ENCODE peak calls at places on chromosomes 2 and 18, in five cellular contexts. E is K562, A is GM23338, O is A549, W is HepG2. J is an unnamed sample.
A peak's percentile ranks its signal among the peaks of the same experiment; 100 is the strongest.

GRCh38 chr18:54165450-54165849 is 59.0 kb downstream of the MBD2 start:
- DNase-seq in A (no peak), W (no peak), O (no peak), E (no peak), J (no peak)

GRCh38 chr2:204871246-204871953 is 326.1 kb downstream of the PARD3B start:
- DNase-seq in A (peak; percentile 43), W (peak; percentile 16), E (no peak), O (peak; percentile 3), J (no peak)

GRCh38 chr18:74023220-74023619 is 124.4 kb downstream of the FBXO15 start:
- DNase-seq in A (peak; percentile 77), W (no peak), E (no peak), O (no peak), J (no peak)

GRCh38 chr2:241752253-241752652 is 17.8 kb downstream of the D2HGDH start:
- DNase-seq in A (no peak), O (no peak), W (no peak), E (no peak), J (no peak)

GRCh38 chr2:88057437-88057844 is 1.9 kb upstream of the KRCC1 start:
- DNase-seq in A (no peak), O (no peak), E (peak; percentile 74), W (no peak), J (no peak)

GRCh38 chr2:68726608-68727367 is 7.8 kb upstream of the ARHGAP25 start:
- DNase-seq in W (no peak), E (no peak), A (no peak), O (no peak), J (peak; percentile 90)

GRCh38 chr2:4140284-4140962 is 437.0 kb downstream of the DCDC2C start:
- DNase-seq in E (no peak), O (no peak), W (no peak), A (no peak), J (no peak)

GRCh38 chr2:130836501-130837174 is at the start of gene ARHGEF4:
- DNase-seq in E (peak; percentile 63), W (no peak), A (peak; percentile 83), O (peak; percentile 61), J (no peak)

GRCh38 chr2:96763511-96764252 is 3.0 kb downstream of the CNNM4 start:
- DNase-seq in E (peak; percentile 75), O (peak; percentile 57), W (peak; percentile 49), A (peak; percentile 77), J (no peak)

GRCh38 chr2:15687243-15687642 is 95.6 kb downstream of the DDX1 start:
- DNase-seq in O (no peak), W (no peak), E (no peak), A (no peak), J (no peak)

GRCh38 chr2:182949572-182950189 is 83.2 kb upstream of the FRZB start:
- DNase-seq in O (no peak), A (no peak), W (no peak), E (peak; percentile 55), J (no peak)

GRCh38 chr18:75638597-75639467 is 211.3 kb upstream of the SMIM21 start:
- DNase-seq in W (no peak), O (no peak), A (peak; percentile 49), E (no peak), J (peak; percentile 28)

GRCh38 chr2:202261531-202261930 is 4.0 kb upstream of the NOP58 start:
- DNase-seq in W (no peak), E (no peak), O (no peak), A (no peak), J (no peak)

GRCh38 chr18:6039055-6039454 is 143.7 kb upstream of the TMEM200C start:
- DNase-seq in A (no peak), O (no peak), W (no peak), E (no peak), J (no peak)

GRCh38 chr2:161424992-161425391 is 8.9 kb downstream of the TBR1 start:
- DNase-seq in A (no peak), O (no peak), E (no peak), W (no peak), J (no peak)

GRCh38 chr2:95052804-95053535 is 27.5 kb downstream of the MAL start:
- DNase-seq in A (no peak), E (no peak), O (no peak), W (no peak), J (no peak)

GRCh38 chr2:110851531-110851930 is 119.2 kb downstream of the ACOXL start:
- DNase-seq in W (no peak), O (no peak), E (no peak), A (no peak), J (no peak)

GRCh38 chr18:28512357-28512756 is 335.4 kb upstream of the CDH2 start:
- DNase-seq in E (no peak), W (no peak), O (no peak), A (no peak), J (no peak)

GRCh38 chr18:74498712-74499629 is 2.8 kb downstream of the CNDP2 start:
- DNase-seq in E (peak; percentile 65), A (no peak), O (no peak), W (no peak), J (peak; percentile 92)

GRCh38 chr2:228180126-228181097 is 1.1 kb downstream of the SPHKAP start:
- DNase-seq in W (no peak), O (no peak), E (no peak), A (peak; percentile 73), J (no peak)
- TF ChIP-seq CTCF in W (no peak), O (no peak), E (no peak), A (peak; percentile 45), J (no peak)

DNA sequence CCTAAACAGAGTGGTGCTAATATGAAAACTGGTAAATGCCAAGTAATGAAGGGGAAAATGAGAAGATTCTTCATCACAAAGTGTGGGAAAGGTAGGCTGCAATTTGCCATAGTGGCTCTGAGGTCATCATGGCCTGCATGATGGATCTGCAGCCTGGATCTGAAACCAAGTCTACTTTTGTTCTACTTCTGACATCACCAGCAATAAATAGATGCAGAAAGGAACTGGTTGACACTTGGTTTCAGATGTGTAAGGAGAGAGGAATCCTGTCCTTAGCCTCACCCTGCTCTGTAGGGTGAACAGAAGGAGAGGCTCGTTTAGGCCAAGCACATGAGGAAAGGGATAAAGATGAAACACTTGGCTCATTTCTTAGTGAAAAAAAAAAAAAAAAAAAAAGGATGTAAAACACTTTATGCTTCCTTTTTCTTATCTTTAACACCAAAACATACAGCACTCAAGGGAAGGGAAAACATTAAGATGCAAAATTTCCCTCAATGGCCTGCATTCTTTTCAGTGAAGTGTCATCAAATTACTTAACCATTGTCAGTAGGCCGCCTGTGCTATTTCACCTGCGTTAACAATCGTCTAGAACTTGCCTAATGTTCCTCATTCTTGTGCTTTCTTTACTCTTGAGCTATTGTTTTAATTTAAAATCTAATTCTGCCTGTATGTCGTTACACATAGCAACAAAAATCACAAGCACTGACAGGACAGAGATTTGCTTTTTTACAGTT is 3.9 kb downstream of the NEB start:
- DNase-seq in W (no peak), O (no peak), A (peak; percentile 63), E (no peak), J (no peak)
- TF ChIP-seq REST in W (no peak), O (no peak), A (no peak), E (no peak), J (no peak)

GRCh38 chr2:55050133-55050994 is at the start of gene RTN4:
- DNase-seq in O (peak; percentile 97), E (peak; percentile 97), W (peak; percentile 99), A (peak; percentile 100), J (peak; percentile 97)

GRCh38 chr2:55048514-55048924 is 1.7 kb downstream of the RTN4 start:
- DNase-seq in E (peak; percentile 25), O (no peak), W (peak; percentile 58), A (peak; percentile 52), J (peak; percentile 63)

GRCh38 chr2:55049794-55050132 is 488 bp downstream of the RTN4 start:
- DNase-seq in E (no peak), A (no peak), W (no peak), O (no peak), J (no peak)

GRCh38 chr2:55047677-55048299 is 2.5 kb downstream of the RTN4 start:
- DNase-seq in O (no peak), A (no peak), E (no peak), W (peak; percentile 71), J (peak; percentile 82)

DNA sequence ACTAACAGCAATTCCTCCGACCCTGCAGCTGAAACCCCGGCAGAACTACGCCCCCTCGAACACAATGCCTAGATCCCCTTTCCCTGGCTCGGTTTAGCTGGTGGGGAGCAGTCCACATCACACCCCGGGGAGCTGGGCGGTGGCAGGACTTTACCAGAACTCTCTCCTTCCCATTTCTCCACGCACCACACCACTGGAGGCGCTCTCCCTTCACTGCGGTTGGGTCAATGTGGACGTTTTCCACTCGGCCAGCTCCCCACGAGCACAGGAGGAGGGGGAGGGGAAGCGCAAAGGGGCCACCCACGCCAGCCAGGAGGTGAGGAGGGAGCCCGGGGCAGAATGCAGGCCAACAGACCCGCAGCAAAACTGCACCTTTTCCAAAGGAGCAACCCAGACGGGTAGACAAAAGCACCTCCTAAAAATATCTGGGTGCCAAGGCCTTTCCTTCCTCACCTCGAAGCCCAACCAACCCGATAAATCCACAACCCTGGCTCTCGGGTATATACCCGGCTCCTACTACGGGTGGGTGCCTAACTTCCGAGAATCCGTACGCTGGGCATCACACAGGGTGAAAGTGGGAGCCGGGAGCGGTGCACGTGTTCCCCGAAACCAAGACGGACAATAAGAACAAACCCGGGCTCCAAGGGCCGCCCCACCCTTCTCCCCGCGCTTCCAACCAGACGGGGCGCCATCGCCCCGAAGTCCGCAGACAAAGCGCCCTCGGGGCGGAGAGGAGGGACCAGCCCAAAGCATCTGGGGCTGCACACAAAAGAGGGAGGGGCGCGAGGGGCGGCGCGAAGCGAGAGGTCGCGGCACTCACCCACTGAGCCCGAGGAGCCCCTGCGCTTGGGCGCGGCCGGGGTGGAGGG is 1.1 kb downstream of the RTN4 start:
- DNase-seq in O (peak; percentile 80), A (peak; percentile 86), W (peak; percentile 75), E (peak; percentile 79), J (peak; percentile 67)
- TF ChIP-seq CTCF in O (peak; percentile 59), A (peak; percentile 51), W (peak; percentile 90), E (peak; percentile 75), J (peak; percentile 60)

GRCh38 chr2:163187119-163187518 is 348.6 kb upstream of the KCNH7 start:
- DNase-seq in E (no peak), A (no peak), W (no peak), O (no peak), J (no peak)

GRCh38 chr2:163187995-163188655 is 349.6 kb upstream of the KCNH7 start:
- DNase-seq in A (no peak), W (no peak), O (no peak), E (no peak), J (no peak)

DNA sequence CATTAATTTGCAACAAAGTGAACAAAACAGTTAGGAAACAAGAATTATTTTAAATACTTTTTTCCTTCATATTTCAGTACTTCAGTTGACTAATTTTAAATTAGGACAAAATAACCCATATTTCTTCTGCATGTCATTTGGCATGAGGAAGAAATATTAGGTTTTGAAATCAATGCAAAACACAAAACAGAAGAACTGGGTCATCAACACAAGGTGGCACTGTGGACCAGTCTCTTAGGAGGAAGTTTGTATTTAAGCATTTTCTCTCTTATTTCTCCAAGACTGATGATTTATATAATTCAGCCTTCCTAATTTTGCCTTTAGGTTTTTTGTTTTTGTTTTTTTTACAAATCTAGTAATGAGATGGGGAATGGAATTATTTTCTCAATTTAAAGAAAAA is 352.8 kb upstream of the KCNH7 start:
- DNase-seq in E (peak; percentile 8), W (peak; percentile 24), A (peak; percentile 69), O (peak; percentile 21), J (no peak)
- TF ChIP-seq REST in E (no peak), W (no peak), A (no peak), O (no peak), J (no peak)

GRCh38 chr18:40121001-40121400 is 1834.0 kb upstream of the PIK3C3 start:
- DNase-seq in W (no peak), E (no peak), A (no peak), O (no peak), J (no peak)
- TF ChIP-seq CTCF in W (no peak), E (no peak), A (no peak), O (no peak), J (no peak)

J was measured in HL-60.